ENCODE peak calls at places on chromosomes 6 and 20, in eight cellular contexts. T is breast epithelium, I is sigmoid colon, R is prostate gland, K is stomach, B is endothelial cell of umbilical vein, G is GM23338, O is HCT116. J is an unnamed sample.

GRCh38 chr20:46117704-46118467 is at the start of gene CD40:
- DNase-seq in T (peak; percentile 85), I (peak; percentile 95), R (peak; percentile 77), K (peak; percentile 86), B (peak; percentile 84), G (peak; percentile 96), O (peak; percentile 68), J (peak; percentile 93)

GRCh38 chr20:10217517-10218410 is 866 bp upstream of the SNAP25 start:
- DNase-seq in T (peak; percentile 78), I (peak; percentile 69), R (peak; percentile 44), K (no peak), B (peak; percentile 65), G (peak; percentile 84), O (no peak), J (no peak)

GRCh38 chr20:62578294-62578897 is 63.9 kb upstream of the SLCO4A1 start:
- DNase-seq in T (no peak), I (no peak), R (no peak), K (no peak), B (no peak), G (no peak), O (no peak), J (no peak)

GRCh38 chr6:158170656-158171081 is 2.5 kb downstream of the GTF2H5 start:
- DNase-seq in T (peak; percentile 69), I (no peak), R (no peak), K (no peak), B (peak; percentile 45), G (peak; percentile 34), O (no peak), J (no peak)

GRCh38 chr6:140623498-140623897 is 1249.0 kb upstream of the CITED2 start:
- DNase-seq in T (no peak), I (no peak), R (no peak), K (no peak), B (peak; percentile 36), G (no peak), O (peak; percentile 56), J (no peak)

GRCh38 chr6:151858294-151858693 is 50.8 kb downstream of the ESR1 start:
- DNase-seq in T (no peak), I (no peak), R (no peak), K (no peak), B (no peak), G (no peak), O (no peak), J (no peak)

GRCh38 chr6:149233056-149233715 is 84.3 kb upstream of the TAB2 start:
- DNase-seq in T (no peak), I (no peak), R (peak; percentile 41), K (no peak), B (peak; percentile 76), G (no peak), O (peak; percentile 95), J (no peak)

GRCh38 chr6:65937982-65938381 is 231.0 kb upstream of the EYS start:
- DNase-seq in T (no peak), I (no peak), R (no peak), K (no peak), B (no peak), G (no peak), O (no peak), J (no peak)

GRCh38 chr20:14916360-14916759 is 578.9 kb upstream of the FLRT3 start:
- DNase-seq in T (no peak), I (no peak), R (no peak), K (no peak), B (no peak), G (no peak), O (no peak), J (no peak)
- TF ChIP-seq CTCF in T (no peak), I (no peak), R (no peak), K (no peak), B (no peak), G (no peak), O (no peak), J (no peak)

GRCh38 chr6:166950443-166950821 is 5.9 kb downstream of the RNASET2 start:
- DNase-seq in T (no peak), I (no peak), R (no peak), K (no peak), B (no peak), G (no peak), O (no peak), J (peak; percentile 83)
- TF ChIP-seq POLR2AphosphoS5 in T (no peak), I (no peak), R (no peak), K (no peak), B (no peak), G (no peak), O (no peak), J (peak; percentile 76)

GRCh38 chr20:44597930-44598329 is 15.6 kb downstream of the PKIG start:
- DNase-seq in T (no peak), I (no peak), R (no peak), K (no peak), B (no peak), G (no peak), O (no peak), J (no peak)
- H3K4me1 ChIP-seq in T (peaks cover 23% of the 10 kb centered on the region), I (peaks cover 95% of the 10 kb centered on the region), R (no peaks in the 10 kb centered on the region), K (peaks cover 89% of the 10 kb centered on the region), B (peaks cover 83% of the 10 kb centered on the region), G (peaks cover 18% of the 10 kb centered on the region), O (peaks cover 3% of the 10 kb centered on the region), J (peaks cover 57% of the 10 kb centered on the region)

GRCh38 chr6:7085911-7086310 is 21.9 kb upstream of the RREB1 start:
- DNase-seq in T (no peak), I (peak; percentile 67), R (no peak), K (peak; percentile 63), B (no peak), G (no peak), O (no peak), J (no peak)

GRCh38 chr6:7087491-7087979 is 20.2 kb upstream of the RREB1 start:
- DNase-seq in T (no peak), I (no peak), R (no peak), K (no peak), B (no peak), G (no peak), O (no peak), J (no peak)

GRCh38 chr6:7088076-7088742 is 19.6 kb upstream of the RREB1 start:
- DNase-seq in T (no peak), I (no peak), R (no peak), K (no peak), B (no peak), G (no peak), O (no peak), J (no peak)

GRCh38 chr6:7086488-7086887 is 21.3 kb upstream of the RREB1 start:
- DNase-seq in T (no peak), I (no peak), R (no peak), K (peak; percentile 37), B (peak; percentile 57), G (no peak), O (no peak), J (peak; percentile 81)

DNA sequence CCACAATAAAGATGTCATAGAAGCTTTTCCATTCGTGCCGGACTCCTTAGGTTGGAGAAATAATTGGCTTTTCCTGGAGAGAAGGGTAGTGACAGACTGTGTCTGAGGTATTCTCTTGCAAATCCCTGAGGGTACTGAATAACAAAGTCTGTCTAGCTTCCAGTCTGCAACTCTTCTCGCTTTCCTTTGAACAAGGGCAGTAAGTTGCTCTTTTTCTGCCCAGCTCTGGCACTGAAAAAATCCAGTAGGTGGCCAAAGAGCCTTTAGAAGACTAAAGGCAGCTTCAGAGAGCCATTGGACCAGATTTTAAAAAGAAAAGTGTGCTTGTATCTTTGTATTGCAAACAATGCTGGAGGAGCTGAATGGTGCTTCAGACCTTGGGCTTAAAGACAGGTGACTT is 20.7 kb upstream of the RREB1 start:
- DNase-seq in T (no peak), I (no peak), R (no peak), K (no peak), B (peak; percentile 54), G (peak; percentile 65), O (no peak), J (no peak)
- TF ChIP-seq CTCF in T (no peak), I (peak; percentile 4), R (no peak), K (peak; percentile 11), B (no peak), G (no peak), O (no peak), J (no peak)

GRCh38 chr20:5504061-5504739 is 187.4 kb upstream of the PROKR2 start:
- DNase-seq in T (no peak), I (peak; percentile 69), R (no peak), K (no peak), B (peak; percentile 27), G (peak; percentile 43), O (no peak), J (peak; percentile 80)
- TF ChIP-seq POLR2AphosphoS5 in T (no peak), I (peak; percentile 25), R (no peak), K (no peak), B (no peak), G (no peak), O (no peak), J (no peak)

GRCh38 chr6:4031442-4031841 is 47.5 kb downstream of the FAM217A start:
- DNase-seq in T (no peak), I (no peak), R (no peak), K (no peak), B (no peak), G (no peak), O (no peak), J (no peak)
- H3K4me1 ChIP-seq in T (no peaks in the 10 kb centered on the region), I (peaks cover 39% of the 10 kb centered on the region), R (no peaks in the 10 kb centered on the region), K (peaks cover 90% of the 10 kb centered on the region), B (no peaks in the 10 kb centered on the region), G (peaks cover 3% of the 10 kb centered on the region), O (peaks cover 4% of the 10 kb centered on the region), J (no peaks in the 10 kb centered on the region)

GRCh38 chr6:162178666-162179065 is 548.9 kb downstream of the PRKN start:
- DNase-seq in T (no peak), I (no peak), R (no peak), K (no peak), B (no peak), G (no peak), O (no peak), J (no peak)

GRCh38 chr6:162179196-162179951 is 548.2 kb downstream of the PRKN start:
- DNase-seq in T (no peak), I (no peak), R (no peak), K (no peak), B (no peak), G (no peak), O (no peak), J (no peak)

GRCh38 chr6:162181741-162182401 is 545.7 kb downstream of the PRKN start:
- DNase-seq in T (no peak), I (no peak), R (no peak), K (no peak), B (peak; percentile 64), G (no peak), O (no peak), J (no peak)

GRCh38 chr6:162178266-162178665 is 549.3 kb downstream of the PRKN start:
- DNase-seq in T (no peak), I (no peak), R (no peak), K (no peak), B (no peak), G (no peak), O (no peak), J (no peak)

GRCh38 chr6:162177733-162178132 is 549.8 kb downstream of the PRKN start:
- DNase-seq in T (no peak), I (no peak), R (no peak), K (no peak), B (peak; percentile 5), G (peak; percentile 51), O (no peak), J (no peak)
- TF ChIP-seq CTCF in T (no peak), I (no peak), R (no peak), K (peak; percentile 13), B (no peak), G (peak; percentile 25), O (no peak), J (no peak)